ENCODE peak calls at places on chromosome 21, in nine cellular contexts. F is aorta; S is CD8-positive, alpha-beta memory T cell; Q is adipocyte; P is body of pancreas; K is colonic mucosa; T is uterus; B is endothelial cell of umbilical vein; G is thoracic aorta. U is an unnamed sample. For H3K4me1, the result is how much of the 10 kb centered on the place peaks cover.

GRCh38 chr21:45302082-45303061 is 14.7 kb upstream of the POFUT2 start:
- DNase-seq in F (peak), P (no peak), K (no peak), S (peak), G (no peak), T (peak), Q (no peak), B (peak), U (peak)

GRCh38 chr21:39125752-39126485 is 57.3 kb downstream of the PSMG1 start:
- DNase-seq in Q (peak), K (peak), G (no peak), P (peak), B (peak), S (no peak), T (no peak), F (no peak), U (no peak)

GRCh38 chr21:26067836-26068401 is 102.7 kb downstream of the APP start:
- DNase-seq in Q (no peak), B (peak), S (peak), G (no peak), K (no peak), F (no peak), P (no peak), T (no peak), U (no peak)

GRCh38 chr21:40556442-40556968 is 290.5 kb downstream of the DSCAM start:
- DNase-seq in P (no peak), K (no peak), F (no peak), Q (no peak), G (no peak), T (no peak), B (no peak), S (no peak), U (no peak)

GRCh38 chr21:45918835-45919467 is 62.6 kb upstream of the COL6A1 start:
- DNase-seq in T (no peak), F (no peak), G (no peak), B (no peak), S (no peak), Q (no peak), P (no peak), K (no peak), U (no peak)

GRCh38 chr21:33264561-33264960 is 1.6 kb upstream of the IL10RB start:
- DNase-seq in P (no peak), B (no peak), Q (no peak), T (no peak), G (no peak), S (no peak), F (no peak), K (no peak), U (no peak)

GRCh38 chr21:45253180-45253579 is 34.5 kb downstream of the POFUT2 start:
- DNase-seq in P (no peak), K (no peak), G (no peak), T (no peak), S (no peak), F (no peak), B (peak), Q (peak), U (no peak)

GRCh38 chr21:30463713-30464112 is 16.5 kb downstream of the KRTAP19-1 start:
- DNase-seq in T (no peak), B (no peak), Q (peak), P (no peak), K (no peak), G (no peak), F (no peak), S (no peak), U (no peak)

GRCh38 chr21:21002137-21002536 is 3.9 kb downstream of the NCAM2 start:
- DNase-seq in F (no peak), B (no peak), Q (no peak), S (no peak), T (no peak), P (no peak), G (no peak), K (no peak), U (no peak)

GRCh38 chr21:17370750-17371325 is 142.0 kb upstream of the CXADR start:
- DNase-seq in G (no peak), P (no peak), F (no peak), K (no peak), Q (no peak), B (no peak), T (no peak), S (no peak), U (no peak)

GRCh38 chr21:30268608-30269197 is 14.0 kb downstream of the KRTAP24-1 start:
- DNase-seq in P (no peak), Q (no peak), B (no peak), G (no peak), S (no peak), T (no peak), F (no peak), K (peak), U (no peak)

GRCh38 chr21:45698493-45698947 is 55.0 kb downstream of the PCBP3 start:
- DNase-seq in Q (peak), K (peak), P (peak), T (peak), S (no peak), B (peak), G (peak), F (peak), U (peak)

GRCh38 chr21:46599251-46599572 is 5.7 kb downstream of the S100B start:
- DNase-seq in S (no peak), G (no peak), B (peak), F (no peak), P (peak), T (no peak), Q (peak), K (no peak), U (no peak)

GRCh38 chr21:45292399-45293213 is 4.9 kb upstream of the POFUT2 start:
- DNase-seq in S (peak), G (peak), B (peak), F (peak), K (peak), Q (peak), T (peak), P (peak), U (peak)

GRCh38 chr21:46423546-46424061 is 35.1 kb upstream of the DIP2A start:
- DNase-seq in Q (no peak), P (no peak), T (no peak), F (no peak), B (no peak), G (no peak), K (no peak), S (no peak), U (no peak)

GRCh38 chr21:26954591-26955214 is 12.2 kb downstream of the ADAMTS5 start:
- DNase-seq in P (no peak), G (no peak), F (no peak), T (no peak), S (no peak), B (no peak), Q (no peak), K (no peak), U (no peak)

GRCh38 chr21:46154155-46154954 is 1.0 kb downstream of the FTCD start:
- DNase-seq in T (no peak), B (no peak), Q (no peak), S (no peak), P (peak), K (no peak), G (no peak), F (peak), U (peak)

GRCh38 chr21:22889445-22889844 is 1891.2 kb downstream of the NCAM2 start:
- DNase-seq in G (no peak), Q (no peak), S (no peak), B (no peak), P (no peak), K (no peak), T (no peak), F (no peak), U (no peak)

GRCh38 chr21:38494688-38495087 is 3.6 kb downstream of the ERG start:
- DNase-seq in P (no peak), T (no peak), G (no peak), B (peak), F (peak), K (no peak), S (no peak), Q (peak), U (no peak)

GRCh38 chr21:38266732-38267131 is 9.9 kb downstream of the KCNJ15 start:
- DNase-seq in Q (no peak), S (no peak), B (no peak), F (no peak), T (no peak), P (no peak), K (no peak), G (no peak), U (no peak)

GRCh38 chr21:28106370-28106890 is 886.2 kb downstream of the LTN1 start:
- DNase-seq in B (peak), G (no peak), S (no peak), F (no peak), T (no peak), Q (peak), K (no peak), P (no peak), U (no peak)

GRCh38 chr21:32991299-32991850 is 34.4 kb upstream of the OLIG2 start:
- DNase-seq in Q (no peak), F (no peak), P (no peak), T (no peak), S (no peak), B (no peak), G (no peak), K (no peak), U (no peak)

GRCh38 chr21:28963831-28964230 is 28.8 kb downstream of the LTN1 start:
- DNase-seq in K (no peak), S (no peak), P (no peak), F (no peak), T (no peak), Q (no peak), B (no peak), G (no peak), U (no peak)

GRCh38 chr21:34202553-34203332 is 129.4 kb downstream of the MRPS6 start:
- DNase-seq in S (no peak), Q (no peak), T (peak), G (no peak), B (no peak), F (peak), P (peak), K (no peak), U (no peak)

GRCh38 chr21:42611852-42612251 is 41.6 kb upstream of the PDE9A start:
- DNase-seq in P (no peak), S (no peak), G (no peak), B (no peak), Q (no peak), T (no peak), K (no peak), F (no peak), U (no peak)

GRCh38 chr21:42612390-42612789 is 41.0 kb upstream of the PDE9A start:
- DNase-seq in B (no peak), F (no peak), S (no peak), T (no peak), P (no peak), K (no peak), G (no peak), Q (no peak), U (no peak)

GRCh38 chr21:42607525-42608102 is 45.8 kb upstream of the PDE9A start:
- DNase-seq in P (no peak), S (no peak), B (no peak), T (no peak), G (no peak), K (no peak), F (peak), Q (no peak), U (no peak)

GRCh38 chr21:42613756-42614155 is 39.7 kb upstream of the PDE9A start:
- DNase-seq in Q (no peak), F (peak), G (no peak), B (no peak), K (no peak), S (no peak), T (no peak), P (no peak), U (no peak)

DNA sequence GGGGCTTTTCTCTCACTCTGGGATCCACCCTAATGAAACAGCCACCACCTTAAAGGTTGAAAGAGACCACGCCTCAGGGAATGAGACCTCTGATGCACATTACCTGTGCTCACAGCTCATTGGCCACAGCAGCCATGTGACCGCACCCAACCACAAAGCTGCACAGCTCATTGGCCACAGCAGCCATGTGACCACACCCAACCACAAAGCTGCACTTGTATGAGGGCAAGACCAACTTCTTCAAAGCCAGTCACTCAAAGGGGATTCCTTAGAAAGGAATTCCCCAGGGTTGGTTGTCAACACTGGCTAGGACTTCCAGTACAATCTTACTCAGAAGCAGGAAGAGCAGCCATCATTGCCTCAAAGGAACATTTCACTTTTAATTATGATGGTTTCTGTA is 43.6 kb upstream of the PDE9A start:
- DNase-seq in T (no peak), Q (no peak), B (no peak), K (no peak), S (peak), P (no peak), F (peak), G (no peak), U (no peak)
- H3K4me3 ChIP-seq in T (no peak), Q (no peak), B (no peak), K (no peak), S (no peak), P (no peak), F (no peak), G (no peak), U (no peak)

GRCh38 chr21:41766051-41766882 is 585 bp downstream of the RIPK4 start:
- DNase-seq in Q (no peak), T (no peak), G (no peak), P (peak), K (no peak), F (peak), B (no peak), S (no peak), U (no peak)
- H3K4me1 ChIP-seq in Q (under half), T (under half), G (under half), P (half or more), K (under half), F (under half), B (under half), S (under half), U (under half)

GRCh38 chr21:24693779-24694178 is 913.5 kb downstream of the MRPL39 start:
- DNase-seq in F (no peak), B (no peak), S (no peak), Q (peak), T (no peak), G (no peak), K (no peak), P (no peak), U (no peak)
- H3K4me3 ChIP-seq in F (no peak), B (no peak), S (no peak), Q (no peak), T (no peak), G (no peak), K (no peak), P (no peak), U (no peak)

GRCh38 chr21:44089001-44089911 is 17.9 kb upstream of the PWP2 start:
- DNase-seq in Q (no peak), F (peak), T (no peak), B (no peak), P (peak), G (no peak), S (peak), K (peak), U (no peak)

GRCh38 chr21:44094832-44095231 is 12.4 kb upstream of the PWP2 start:
- DNase-seq in K (no peak), G (no peak), F (no peak), S (no peak), P (no peak), Q (no peak), B (no peak), T (no peak), U (no peak)

GRCh38 chr21:44090332-44090731 is 16.9 kb upstream of the PWP2 start:
- DNase-seq in Q (no peak), F (peak), K (peak), P (no peak), T (no peak), G (no peak), B (no peak), S (no peak), U (no peak)

GRCh38 chr21:44093761-44094160 is 13.4 kb upstream of the PWP2 start:
- DNase-seq in S (no peak), G (no peak), B (no peak), T (no peak), Q (no peak), K (peak), P (no peak), F (no peak), U (no peak)

GRCh38 chr21:44092201-44092600 is 15.0 kb upstream of the PWP2 start:
- DNase-seq in G (no peak), S (no peak), P (no peak), B (no peak), T (no peak), Q (no peak), K (peak), F (no peak), U (no peak)
- H3K4me1 ChIP-seq in G (under half), S (under half), P (under half), B (under half), T (under half), Q (under half), K (under half), F (under half), U (under half)

DNA sequence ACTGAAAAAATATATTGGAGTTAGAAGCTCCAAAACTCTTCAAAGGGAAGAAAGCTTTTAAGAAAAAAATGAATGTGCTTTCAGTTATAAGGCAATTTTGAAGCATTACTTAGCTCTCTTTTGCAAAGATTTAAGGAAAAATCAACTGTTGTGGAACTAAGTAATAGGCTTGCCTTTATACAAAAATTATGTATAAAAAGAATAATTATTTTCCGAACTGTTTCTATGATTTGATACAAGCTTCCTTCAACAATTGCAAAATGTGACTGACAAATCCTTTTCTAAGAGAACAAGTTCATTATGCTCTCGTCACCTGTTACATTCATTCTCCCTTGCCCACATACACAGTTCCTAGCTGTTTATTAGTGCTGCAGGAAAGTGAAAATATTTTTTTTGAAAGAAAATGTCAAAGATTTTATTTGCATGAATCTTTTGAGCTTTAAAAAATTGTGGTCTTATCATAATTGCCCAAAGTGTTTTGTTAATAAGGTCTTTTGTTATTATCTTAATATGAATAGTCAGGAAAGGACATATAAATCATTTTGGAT is 466.2 kb downstream of the USP25 start:
- DNase-seq in B (peak), K (no peak), Q (peak), G (no peak), S (no peak), F (no peak), T (no peak), P (no peak), U (no peak)
- H3K4me3 ChIP-seq in B (peak), K (no peak), Q (peak), G (peak), S (no peak), F (peak), T (peak), P (no peak), U (peak)

GRCh38 chr21:35254006-35254751 is 205.1 kb upstream of the RUNX1 start:
- DNase-seq in P (no peak), K (peak), S (no peak), G (no peak), B (no peak), Q (peak), T (no peak), F (no peak), U (no peak)

GRCh38 chr21:35249636-35250035 is 200.5 kb upstream of the RUNX1 start:
- DNase-seq in B (no peak), G (no peak), P (peak), K (no peak), Q (no peak), T (no peak), S (no peak), F (no peak), U (no peak)

GRCh38 chr21:35256468-35256988 is 207.4 kb upstream of the RUNX1 start:
- DNase-seq in K (peak), F (peak), B (peak), S (no peak), P (peak), Q (peak), G (peak), T (peak), U (peak)

GRCh38 chr21:35254752-35255138 is 205.6 kb upstream of the RUNX1 start:
- DNase-seq in P (no peak), G (no peak), F (no peak), K (no peak), Q (no peak), T (no peak), S (no peak), B (no peak), U (no peak)

DNA sequence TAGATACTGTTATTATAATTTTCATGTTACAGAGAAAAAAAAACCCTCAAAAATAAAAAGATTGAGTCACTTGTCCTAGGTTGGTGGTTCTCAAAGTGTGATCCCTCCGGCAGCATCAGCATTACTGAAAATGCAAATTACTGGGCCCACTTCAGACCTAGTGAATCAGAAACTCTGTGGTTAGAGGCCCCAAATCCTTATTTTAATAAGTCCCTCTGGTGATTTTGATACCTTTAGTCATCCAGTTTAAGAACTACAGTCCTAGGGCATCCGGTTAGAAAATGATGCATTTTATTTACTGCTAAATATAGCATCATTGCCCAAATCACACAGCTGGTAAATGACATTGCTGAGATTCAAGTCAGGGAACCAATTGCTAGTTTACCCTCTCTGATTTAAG is 203.7 kb upstream of the RUNX1 start:
- DNase-seq in G (no peak), B (no peak), K (no peak), T (no peak), P (no peak), F (no peak), S (no peak), Q (peak), U (no peak)
- H3K4me1 ChIP-seq in G (under half), B (under half), K (under half), T (under half), P (under half), F (under half), S (under half), Q (half or more), U (under half)

U was measured in left lung.